ENCODE peak calls at places on chromosomes 13 and 19, in seven cellular contexts. K, E, G, P, B, Q and T are unnamed samples.

GRCh38 chr19:32720936-32721250 is 1.3 kb downstream of the TDRD12 start:
- DNase-seq in Q (no peak), G (no peak), P (no peak), B (no peak), K (no peak), E (no peak), T (no peak)

GRCh38 chr19:41851456-41851855 is 6.6 kb downstream of the DMRTC2 start:
- DNase-seq in P (no peak), Q (no peak), E (no peak), B (no peak), G (no peak), K (no peak), T (no peak)

GRCh38 chr19:1227655-1228054 is 10.2 kb downstream of the CBARP start:
- DNase-seq in Q (no peak), G (no peak), P (no peak), B (no peak), E (no peak), K (no peak), T (no peak)

GRCh38 chr19:30649934-30650614 is 277.9 kb downstream of the ZNF536 start:
- DNase-seq in E (peak), K (no peak), G (no peak), P (no peak), Q (peak), B (peak), T (peak)

GRCh38 chr19:40279120-40279551 is 6.0 kb downstream of the AKT2 start:
- DNase-seq in P (peak), Q (no peak), G (no peak), E (no peak), K (peak), B (peak), T (no peak)

GRCh38 chr19:16252459-16253205 is 54.9 kb downstream of the AP1M1 start:
- DNase-seq in B (no peak), P (no peak), E (no peak), Q (no peak), G (no peak), K (no peak), T (no peak)

GRCh38 chr19:21593934-21594844 is 88.8 kb downstream of the ZNF429 start:
- DNase-seq in B (no peak), P (peak), K (no peak), Q (no peak), E (no peak), G (no peak), T (no peak)

GRCh38 chr19:17861542-17862402 is 2.1 kb downstream of the RPL18A start:
- DNase-seq in G (no peak), Q (no peak), K (no peak), E (no peak), P (no peak), B (no peak), T (no peak)

GRCh38 chr19:38047048-38047435 is 140.0 kb downstream of the SIPA1L3 start:
- DNase-seq in G (no peak), Q (no peak), E (no peak), P (no peak), B (no peak), K (no peak), T (no peak)

GRCh38 chr19:56252699-56253422 is 19.7 kb upstream of the EDDM13 start:
- DNase-seq in B (peak), E (peak), Q (peak), P (peak), G (peak), K (peak), T (peak)

GRCh38 chr13:20825476-20825875 is 51.7 kb upstream of the EEF1AKMT1 start:
- DNase-seq in K (no peak), P (no peak), E (no peak), G (no peak), Q (no peak), B (peak), T (no peak)

GRCh38 chr13:59112375-59112774 is 1051.4 kb downstream of the DIAPH3 start:
- DNase-seq in Q (no peak), E (no peak), K (peak), P (peak), G (no peak), B (peak), T (no peak)

GRCh38 chr13:111846396-111847174 is 220.4 kb upstream of the SOX1 start:
- DNase-seq in P (no peak), G (no peak), Q (no peak), B (no peak), E (peak), K (no peak), T (peak)

GRCh38 chr13:99995104-99995502 is 13.5 kb downstream of the ZIC2 start:
- DNase-seq in P (no peak), Q (no peak), B (no peak), K (no peak), E (no peak), G (no peak), T (no peak)

GRCh38 chr19:5094768-5095567 is 126.1 kb downstream of the KDM4B start:
- DNase-seq in G (no peak), E (no peak), Q (no peak), P (no peak), K (no peak), B (no peak), T (no peak)

GRCh38 chr19:39924952-39925351 is 9.5 kb downstream of the FCGBP start:
- DNase-seq in B (no peak), E (no peak), P (no peak), G (no peak), Q (no peak), K (no peak), T (no peak)

GRCh38 chr19:45729774-45730388 is 815 bp downstream of the FBXO46 start:
- DNase-seq in K (no peak), G (no peak), E (no peak), P (no peak), Q (no peak), B (peak), T (no peak)

GRCh38 chr13:39273953-39274352 is 235.7 kb downstream of the NHLRC3 start:
- DNase-seq in E (peak), G (no peak), Q (no peak), K (no peak), B (no peak), P (no peak), T (peak)

GRCh38 chr13:77067519-77067918 is 40.6 kb upstream of the FBXL3 start:
- DNase-seq in Q (no peak), K (no peak), G (no peak), B (no peak), E (no peak), P (no peak), T (no peak)

GRCh38 chr13:93409001-93409400 is 182.4 kb downstream of the GPC6 start:
- DNase-seq in K (no peak), E (no peak), Q (no peak), P (no peak), B (no peak), G (no peak), T (no peak)

GRCh38 chr13:100941377-100941776 is 266.8 kb upstream of the TMTC4 start:
- DNase-seq in E (no peak), B (no peak), Q (no peak), P (no peak), K (no peak), G (no peak), T (no peak)

GRCh38 chr19:46902402-46902766 is 41.6 kb downstream of the ARHGAP35 start:
- DNase-seq in E (peak), Q (no peak), B (peak), K (no peak), G (no peak), P (no peak), T (no peak)

GRCh38 chr19:1854542-1855039 is 6.3 kb upstream of the REXO1 start:
- DNase-seq in B (no peak), E (no peak), Q (no peak), P (no peak), G (no peak), K (no peak), T (no peak)

GRCh38 chr13:54261856-54262255 is 1233.2 kb downstream of the OLFM4 start:
- DNase-seq in Q (no peak), K (no peak), B (no peak), G (no peak), E (no peak), P (no peak), T (no peak)

GRCh38 chr19:12969292-12969988 is at the start of gene DAND5:
- DNase-seq in E (no peak), K (no peak), Q (no peak), P (no peak), B (peak), G (no peak), T (no peak)

GRCh38 chr19:36151144-36152051 is 849 bp downstream of the COX7A1 start:
- DNase-seq in P (peak), B (peak), K (no peak), G (no peak), E (no peak), Q (no peak), T (no peak)

GRCh38 chr13:44904982-44905381 is 84.3 kb downstream of the NUFIP1 start:
- DNase-seq in B (peak), K (peak), E (no peak), G (no peak), Q (no peak), P (peak), T (no peak)

GRCh38 chr19:13884726-13885591 is 8.0 kb downstream of the NANOS3 start:
- DNase-seq in G (no peak), Q (no peak), K (no peak), E (no peak), P (no peak), B (no peak), T (no peak)

GRCh38 chr13:97659602-97660001 is 225.6 kb downstream of the RAP2A start:
- DNase-seq in K (peak), G (no peak), B (peak), Q (no peak), P (no peak), E (no peak), T (no peak)

GRCh38 chr13:39729161-39729560 is 73.7 kb downstream of the COG6 start:
- DNase-seq in P (no peak), B (no peak), G (no peak), E (no peak), K (no peak), Q (no peak), T (no peak)

GRCh38 chr19:2546128-2547032 is 70.5 kb downstream of the GADD45B start:
- DNase-seq in P (peak), G (no peak), Q (no peak), B (no peak), K (no peak), E (no peak), T (no peak)

GRCh38 chr13:36126496-36126895 is 4.7 kb downstream of the DCLK1 start:
- DNase-seq in Q (no peak), G (no peak), B (peak), P (no peak), K (no peak), E (no peak), T (no peak)

GRCh38 chr19:48780684-48781391 is 25.5 kb downstream of the FGF21 start:
- DNase-seq in K (no peak), E (no peak), Q (no peak), P (peak), B (peak), G (no peak), T (no peak)